ENCODE peak calls at places on chromosomes 4 and X, in four cellular contexts. One of them, this sample, is unnamed.

GRCh38 chr4:134610956-134611355 is 409.4 kb upstream of the PABPC4L start:
- DNase-seq in Caco-2: no peak
- DNase-seq in endodermal cell: no peak
- DNase-seq in K562: no peak
- DNase-seq in this sample: no peak

GRCh38 chr4:41541697-41542096 is 3.7 kb downstream of the LIMCH1 start:
- DNase-seq in Caco-2: no peak
- DNase-seq in endodermal cell: peak
- DNase-seq in K562: no peak
- DNase-seq in this sample: no peak

GRCh38 chrX:79618280-79618679 is 251.1 kb upstream of the ITM2A start:
- DNase-seq in endodermal cell: no peak
- DNase-seq in Caco-2: no peak
- DNase-seq in K562: no peak
- DNase-seq in this sample: no peak

GRCh38 chr4:126955292-126956191 is 677.2 kb upstream of the INTU start:
- DNase-seq in Caco-2: no peak
- DNase-seq in K562: peak
- DNase-seq in endodermal cell: peak
- DNase-seq in this sample: no peak

GRCh38 chr4:159366966-159367365 is 264.1 kb downstream of the RAPGEF2 start:
- DNase-seq in endodermal cell: no peak
- DNase-seq in Caco-2: no peak
- DNase-seq in K562: peak
- DNase-seq in this sample: no peak

GRCh38 chrX:31057691-31058090 is 14.2 kb downstream of the FTHL17 start:
- DNase-seq in endodermal cell: no peak
- DNase-seq in K562: no peak
- DNase-seq in Caco-2: no peak
- DNase-seq in this sample: no peak

GRCh38 chr4:172998527-172999469 is 169.8 kb upstream of the GALNT7 start:
- DNase-seq in Caco-2: no peak
- DNase-seq in K562: peak
- DNase-seq in endodermal cell: no peak
- DNase-seq in this sample: no peak

GRCh38 chr4:8284391-8284790 is 14.8 kb downstream of the HTRA3 start:
- DNase-seq in K562: no peak
- DNase-seq in Caco-2: no peak
- DNase-seq in endodermal cell: no peak
- DNase-seq in this sample: no peak

GRCh38 chrX:150092549-150092948 is 154.3 kb upstream of the EOLA2 start:
- DNase-seq in endodermal cell: no peak
- DNase-seq in K562: no peak
- DNase-seq in Caco-2: no peak
- DNase-seq in this sample: no peak

GRCh38 chrX:14697453-14697852 is 168.1 kb downstream of the GLRA2 start:
- DNase-seq in endodermal cell: peak
- DNase-seq in K562: peak
- DNase-seq in Caco-2: peak
- DNase-seq in this sample: no peak

GRCh38 chrX:46649421-46650260 is 76.1 kb downstream of the CHST7 start:
- DNase-seq in endodermal cell: peak
- DNase-seq in Caco-2: no peak
- DNase-seq in K562: no peak
- DNase-seq in this sample: no peak

GRCh38 chrX:47568656-47569295 is 7.8 kb downstream of the ARAF start:
- DNase-seq in K562: peak
- DNase-seq in Caco-2: peak
- DNase-seq in endodermal cell: peak
- DNase-seq in this sample: no peak

GRCh38 chrX:38341442-38341841 is 11.0 kb upstream of the OTC start:
- DNase-seq in Caco-2: no peak
- DNase-seq in K562: no peak
- DNase-seq in endodermal cell: no peak
- DNase-seq in this sample: no peak

GRCh38 chrX:118171354-118171753 is 54.7 kb upstream of the KLHL13 start:
- DNase-seq in Caco-2: peak
- DNase-seq in endodermal cell: no peak
- DNase-seq in K562: no peak
- DNase-seq in this sample: no peak

GRCh38 chr4:116632269-116632668 is 453.1 kb downstream of the TRAM1L1 start:
- DNase-seq in K562: no peak
- DNase-seq in endodermal cell: no peak
- DNase-seq in Caco-2: no peak
- DNase-seq in this sample: no peak

DNA sequence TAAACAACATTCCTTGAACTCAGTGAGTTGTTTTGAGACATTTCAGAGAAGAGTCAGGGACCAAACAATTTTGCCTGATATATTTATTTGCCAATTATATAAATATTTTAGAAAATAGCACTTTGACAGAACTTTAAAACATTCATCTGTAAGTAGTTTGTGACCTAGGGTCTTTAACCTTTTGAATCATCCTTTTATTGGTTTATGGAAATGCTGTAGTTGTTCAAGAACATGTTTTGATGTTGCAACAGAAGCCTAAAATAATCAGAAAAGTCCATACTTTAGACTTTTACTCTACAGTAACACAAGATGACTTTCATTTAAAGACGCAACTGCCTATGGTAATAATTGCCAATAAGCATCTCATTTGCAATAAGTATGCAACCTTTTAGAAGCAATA is 43.0 kb downstream of the CXCL1 start:
- DNase-seq in endodermal cell: no peak
- DNase-seq in Caco-2: no peak
- DNase-seq in K562: no peak
- DNase-seq in this sample: no peak
- TF ChIP-seq CTCF in endodermal cell: no peak
- TF ChIP-seq CTCF in Caco-2: no peak
- TF ChIP-seq CTCF in K562: no peak
- TF ChIP-seq CTCF in this sample: no peak

GRCh38 chr4:128955751-128956150 is 137.6 kb downstream of the SCLT1 start:
- DNase-seq in endodermal cell: no peak
- DNase-seq in K562: no peak
- DNase-seq in Caco-2: no peak
- DNase-seq in this sample: no peak
- H3K4me3 ChIP-seq in endodermal cell: no peak
- H3K4me3 ChIP-seq in K562: no peak
- H3K4me3 ChIP-seq in Caco-2: no peak
- H3K4me3 ChIP-seq in this sample: no peak

GRCh38 chr4:44186096-44186849 is 262.3 kb downstream of the KCTD8 start:
- DNase-seq in endodermal cell: peak
- DNase-seq in Caco-2: no peak
- DNase-seq in K562: no peak
- DNase-seq in this sample: no peak
- TF ChIP-seq CTCF in endodermal cell: peak
- TF ChIP-seq CTCF in Caco-2: no peak
- TF ChIP-seq CTCF in K562: no peak
- TF ChIP-seq CTCF in this sample: no peak

GRCh38 chr4:44447563-44448504 is 775 bp downstream of the KCTD8 start:
- DNase-seq in K562: no peak
- DNase-seq in Caco-2: no peak
- DNase-seq in endodermal cell: peak
- DNase-seq in this sample: no peak
- H3K4me3 ChIP-seq in K562: no peak
- H3K4me3 ChIP-seq in Caco-2: no peak
- H3K4me3 ChIP-seq in endodermal cell: peak
- H3K4me3 ChIP-seq in this sample: no peak

DNA sequence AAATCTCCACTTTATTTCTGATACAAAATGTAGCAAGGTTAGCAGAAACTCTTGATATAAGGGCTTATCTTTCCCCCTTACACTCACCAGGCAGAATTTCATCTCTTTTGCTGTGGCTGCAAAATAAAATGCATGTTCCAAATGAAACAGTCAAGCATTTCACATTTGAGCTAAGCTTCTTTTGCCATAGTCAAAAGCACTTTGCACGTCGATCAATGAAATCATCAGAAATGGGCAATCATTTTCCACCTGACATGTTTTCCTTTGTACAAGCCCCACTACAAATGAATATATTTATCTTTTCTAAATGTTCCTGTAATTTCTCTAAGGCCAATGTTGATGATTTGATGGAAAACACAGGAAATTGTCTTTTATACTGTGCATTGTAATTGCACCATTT is 178.4 kb downstream of the ANKRD50 start:
- DNase-seq in endodermal cell: no peak
- DNase-seq in Caco-2: no peak
- DNase-seq in K562: no peak
- DNase-seq in this sample: no peak
- TF ChIP-seq CTCF in endodermal cell: no peak
- TF ChIP-seq CTCF in Caco-2: no peak
- TF ChIP-seq CTCF in K562: no peak
- TF ChIP-seq CTCF in this sample: no peak

DNA sequence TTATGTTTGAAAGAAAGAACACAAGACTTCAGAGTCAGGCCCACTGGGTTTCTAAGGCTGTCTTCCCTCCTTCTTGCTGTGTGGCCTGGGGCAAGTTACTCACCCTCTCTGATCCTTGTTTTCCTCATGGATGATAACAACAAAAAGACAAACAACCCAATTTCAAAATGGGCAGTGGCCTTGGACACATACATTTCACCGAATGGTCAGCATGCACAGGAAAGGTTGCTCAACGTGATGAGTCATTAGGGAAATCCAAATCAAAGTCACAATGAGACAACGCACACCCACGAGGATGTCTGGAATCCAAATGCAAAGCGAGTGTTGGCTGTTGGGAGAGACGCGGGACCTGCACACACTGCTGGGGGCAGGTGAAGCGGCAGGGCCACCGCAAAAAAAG is 50.8 kb upstream of the PPP2R2C start:
- DNase-seq in endodermal cell: no peak
- DNase-seq in K562: no peak
- DNase-seq in Caco-2: no peak
- DNase-seq in this sample: no peak
- H3K4me3 ChIP-seq in endodermal cell: no peak
- H3K4me3 ChIP-seq in K562: no peak
- H3K4me3 ChIP-seq in Caco-2: no peak
- H3K4me3 ChIP-seq in this sample: no peak

GRCh38 chrX:7149421-7149820 is 1.5 kb upstream of the PUDP start:
- DNase-seq in endodermal cell: no peak
- DNase-seq in Caco-2: no peak
- DNase-seq in K562: no peak
- DNase-seq in this sample: no peak

GRCh38 chrX:7146026-7146702 is 1.3 kb upstream of the STS start:
- DNase-seq in K562: no peak
- DNase-seq in Caco-2: no peak
- DNase-seq in endodermal cell: no peak
- DNase-seq in this sample: no peak

GRCh38 chrX:7146703-7147430 is 645 bp upstream of the STS start:
- DNase-seq in K562: peak
- DNase-seq in Caco-2: no peak
- DNase-seq in endodermal cell: no peak
- DNase-seq in this sample: no peak

GRCh38 chrX:7147431-7147977 is at the start of gene STS:
- DNase-seq in K562: peak
- DNase-seq in endodermal cell: peak
- DNase-seq in Caco-2: peak
- DNase-seq in this sample: no peak

DNA sequence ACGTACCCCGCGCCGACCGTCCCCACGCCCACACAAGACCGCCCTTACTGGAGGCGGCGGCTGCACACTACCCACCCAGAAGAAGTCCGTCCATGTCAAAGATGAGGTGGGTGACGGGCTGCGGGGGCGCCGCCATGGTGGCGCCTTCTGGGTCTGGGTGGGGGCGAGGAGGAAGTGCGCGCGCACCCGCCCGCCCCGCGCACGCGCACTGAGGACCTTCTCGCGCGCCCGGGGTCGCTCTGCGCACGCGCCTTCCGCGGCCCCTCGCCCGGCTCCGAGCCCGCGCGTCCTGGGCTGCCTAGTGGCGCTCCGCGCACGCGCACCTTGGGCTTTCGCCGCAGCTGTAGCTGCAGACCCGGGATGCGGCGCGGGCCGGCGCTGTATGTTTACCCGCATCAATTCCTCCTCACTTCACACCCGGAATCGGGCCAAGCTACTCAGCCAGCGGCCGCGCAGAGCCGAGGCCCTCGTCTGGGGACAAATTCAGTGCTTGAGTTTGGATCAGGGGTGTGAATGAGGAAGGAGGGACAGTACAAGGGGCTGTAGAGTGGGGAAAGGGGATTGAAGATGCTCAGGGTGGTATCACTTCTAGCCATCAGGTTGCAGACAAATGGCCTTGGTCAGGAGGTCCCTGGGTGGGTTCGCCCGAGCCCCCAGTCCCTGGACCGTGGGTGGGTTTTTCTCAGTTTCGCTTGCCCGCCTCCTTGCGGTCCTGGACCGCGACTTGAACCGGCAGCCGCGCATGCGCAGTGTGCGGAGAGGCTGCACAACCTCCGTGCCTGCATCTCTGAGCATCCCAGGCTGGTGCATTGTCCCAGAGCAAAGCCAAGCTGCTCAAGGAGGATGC is at the start of gene PUDP:
- DNase-seq in endodermal cell: peak
- DNase-seq in K562: peak
- DNase-seq in Caco-2: peak
- DNase-seq in this sample: no peak
- TF ChIP-seq CTCF in endodermal cell: peak
- TF ChIP-seq CTCF in K562: no peak
- TF ChIP-seq CTCF in Caco-2: no peak
- TF ChIP-seq CTCF in this sample: no peak

DNA sequence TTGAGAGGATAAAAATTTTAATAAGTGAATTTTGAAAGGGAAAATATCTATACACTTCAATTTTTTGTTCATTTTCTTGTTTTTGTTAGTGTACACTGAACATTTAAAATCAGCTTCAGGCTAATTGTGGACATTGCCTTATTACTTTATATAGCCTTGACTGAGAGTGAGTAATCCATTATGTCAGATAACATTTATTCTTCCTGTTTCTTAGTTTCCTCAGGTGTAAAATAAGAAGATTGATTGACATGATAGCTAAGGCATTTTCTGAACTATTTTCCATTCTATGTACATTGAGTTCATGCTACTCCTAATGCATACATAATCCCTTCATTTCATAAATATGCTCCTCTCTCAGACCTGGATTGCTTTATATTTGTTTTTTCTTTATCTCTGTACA is 607.3 kb upstream of the AADAT start:
- DNase-seq in K562: no peak
- DNase-seq in endodermal cell: no peak
- DNase-seq in Caco-2: no peak
- DNase-seq in this sample: no peak
- H3K4me3 ChIP-seq in K562: no peak
- H3K4me3 ChIP-seq in endodermal cell: no peak
- H3K4me3 ChIP-seq in Caco-2: no peak
- H3K4me3 ChIP-seq in this sample: no peak

This sample was measured in AG04449.